ENCODE peak calls at places on chromosomes 3 and 15, in five cellular contexts. Z is GM20000, Y is right lobe of liver, X is heart left ventricle, M is H1. I is an unnamed sample.
A peak's percentile ranks its signal among the peaks of the same experiment; 100 is the strongest.

GRCh38 chr3:4720316-4721075 is 227.3 kb downstream of the ITPR1 start:
- DNase-seq in X (peak; percentile 78), M (no peak), Z (peak; percentile 44), Y (peak; percentile 91), I (peak; percentile 85)

GRCh38 chr15:44713006-44713966 is 2.0 kb downstream of the B2M start:
- DNase-seq in X (no peak), Z (no peak), Y (no peak), M (no peak), I (no peak)

GRCh38 chr3:278300-279064 is 81.9 kb downstream of the CHL1 start:
- DNase-seq in X (no peak), M (no peak), Z (peak; percentile 5), Y (no peak), I (no peak)

GRCh38 chr3:187970106-187970505 is 183.9 kb upstream of the LPP start:
- DNase-seq in Y (peak; percentile 12), Z (no peak), M (no peak), X (no peak), I (no peak)

GRCh38 chr3:161560006-161560637 is 63.5 kb downstream of the OTOL1 start:
- DNase-seq in X (peak; percentile 28), Y (peak; percentile 55), M (peak; percentile 27), Z (peak; percentile 5), I (peak; percentile 28)

GRCh38 chr3:149575213-149575961 is 82.4 kb downstream of the WWTR1 start:
- DNase-seq in Y (no peak), Z (no peak), M (no peak), X (peak; percentile 76), I (no peak)

GRCh38 chr3:71144525-71145253 is 438.8 kb downstream of the FOXP1 start:
- DNase-seq in Z (no peak), X (no peak), Y (no peak), M (no peak), I (no peak)

GRCh38 chr3:71247221-71247947 is 336.1 kb downstream of the FOXP1 start:
- DNase-seq in Y (peak; percentile 55), M (no peak), X (peak; percentile 47), Z (no peak), I (peak; percentile 37)

GRCh38 chr3:59709702-59710555 is 660.1 kb upstream of the CFAP20DC start:
- DNase-seq in Z (no peak), Y (no peak), X (peak; percentile 56), M (no peak), I (peak; percentile 33)

GRCh38 chr15:75887178-75887577 is 16.5 kb upstream of the FBXO22 start:
- DNase-seq in Y (no peak), M (no peak), Z (no peak), X (no peak), I (no peak)

GRCh38 chr15:66042624-66043023 is 173.3 kb downstream of the RAB11A start:
- DNase-seq in Z (no peak), M (peak; percentile 75), X (no peak), Y (no peak), I (no peak)

GRCh38 chr3:16147226-16147625 is 27.3 kb upstream of the GALNT15 start:
- DNase-seq in Y (no peak), X (no peak), M (no peak), Z (peak; percentile 17), I (no peak)

GRCh38 chr15:52862657-52863056 is 72.5 kb upstream of the ONECUT1 start:
- DNase-seq in Z (no peak), M (no peak), X (no peak), Y (no peak), I (no peak)

GRCh38 chr3:171504376-171504775 is 44.2 kb upstream of the TNIK start:
- DNase-seq in Z (no peak), M (no peak), Y (no peak), X (no peak), I (no peak)

GRCh38 chr3:81521855-81522254 is 239.6 kb downstream of the GBE1 start:
- DNase-seq in M (no peak), X (no peak), Y (no peak), Z (no peak), I (no peak)

GRCh38 chr3:154018100-154018696 is 103.0 kb upstream of the ARHGEF26 start:
- DNase-seq in M (peak; percentile 21), Y (no peak), Z (peak; percentile 21), X (no peak), I (no peak)

GRCh38 chr15:94206463-94207167 is 24.7 kb upstream of the MCTP2 start:
- DNase-seq in Y (no peak), M (no peak), X (no peak), Z (no peak), I (peak; percentile 1)

GRCh38 chr3:124764746-124765145 is 34.5 kb downstream of the UMPS start:
- DNase-seq in X (no peak), M (no peak), Z (no peak), Y (no peak), I (no peak)

GRCh38 chr3:104594491-104594890 is 772.2 kb upstream of the ALCAM start:
- DNase-seq in M (no peak), Y (no peak), Z (no peak), X (no peak), I (no peak)

GRCh38 chr3:104598848-104599501 is 767.7 kb upstream of the ALCAM start:
- DNase-seq in Y (no peak), Z (no peak), M (no peak), X (no peak), I (no peak)

GRCh38 chr3:104596054-104596453 is 770.7 kb upstream of the ALCAM start:
- DNase-seq in Y (no peak), Z (no peak), X (no peak), M (no peak), I (no peak)

DNA sequence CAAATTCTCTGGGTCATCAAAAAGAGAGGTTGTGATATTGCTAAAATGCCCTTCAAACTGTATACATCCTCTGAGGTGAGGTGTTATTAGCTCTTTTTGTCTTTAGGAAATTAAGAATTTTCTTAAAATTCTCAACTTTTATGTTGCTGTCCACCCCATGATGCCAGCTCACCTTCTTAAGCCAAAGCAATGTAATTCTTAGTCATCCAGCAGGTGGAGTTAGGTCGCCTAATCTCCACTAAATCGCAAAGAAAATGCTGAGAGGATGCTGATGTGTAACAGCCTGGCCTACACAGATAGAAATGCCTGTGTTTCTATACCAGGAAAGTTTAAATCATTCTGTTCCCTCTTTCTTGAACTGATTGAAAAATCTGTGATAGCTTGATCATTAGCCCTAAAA is 770.2 kb upstream of the ALCAM start:
- DNase-seq in X (no peak), Z (peak; percentile 22), M (no peak), Y (no peak), I (no peak)
- TF ChIP-seq CTCF in X (peak; percentile 7), Z (peak; percentile 19), M (peak; percentile 65), Y (peak; percentile 47), I (peak; percentile 32)

DNA sequence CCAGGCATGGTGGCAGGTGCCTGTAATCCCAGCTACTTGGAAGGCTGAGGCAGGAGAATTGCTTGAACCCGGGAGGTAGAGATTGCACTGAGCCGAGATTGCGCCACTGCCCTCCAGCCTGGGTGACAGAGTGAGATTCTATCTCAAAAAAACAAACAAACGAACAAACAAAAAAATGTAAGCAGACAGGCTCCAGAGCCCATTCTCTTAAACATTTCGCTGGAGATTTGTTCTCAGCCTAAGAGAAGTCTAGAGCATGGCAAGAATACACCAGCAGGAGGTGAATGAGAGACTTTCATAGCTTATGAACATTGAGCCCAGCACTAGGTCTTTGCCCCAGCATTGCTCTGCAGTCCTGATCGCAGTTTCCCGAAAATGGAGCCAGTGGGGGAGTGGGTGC is 329.4 kb upstream of the TLE3 start:
- DNase-seq in Z (no peak), Y (no peak), X (no peak), M (no peak), I (no peak)
- TF ChIP-seq CTCF in Z (no peak), Y (peak; percentile 17), X (no peak), M (no peak), I (no peak)

GRCh38 chr3:128011140-128011539 is 41.1 kb upstream of the SEC61A1 start:
- DNase-seq in Z (peak; percentile 31), M (peak; percentile 61), X (no peak), Y (peak; percentile 57), I (peak; percentile 21)
- TF ChIP-seq CTCF in Z (no peak), M (peak; percentile 81), X (no peak), Y (peak; percentile 22), I (no peak)

DNA sequence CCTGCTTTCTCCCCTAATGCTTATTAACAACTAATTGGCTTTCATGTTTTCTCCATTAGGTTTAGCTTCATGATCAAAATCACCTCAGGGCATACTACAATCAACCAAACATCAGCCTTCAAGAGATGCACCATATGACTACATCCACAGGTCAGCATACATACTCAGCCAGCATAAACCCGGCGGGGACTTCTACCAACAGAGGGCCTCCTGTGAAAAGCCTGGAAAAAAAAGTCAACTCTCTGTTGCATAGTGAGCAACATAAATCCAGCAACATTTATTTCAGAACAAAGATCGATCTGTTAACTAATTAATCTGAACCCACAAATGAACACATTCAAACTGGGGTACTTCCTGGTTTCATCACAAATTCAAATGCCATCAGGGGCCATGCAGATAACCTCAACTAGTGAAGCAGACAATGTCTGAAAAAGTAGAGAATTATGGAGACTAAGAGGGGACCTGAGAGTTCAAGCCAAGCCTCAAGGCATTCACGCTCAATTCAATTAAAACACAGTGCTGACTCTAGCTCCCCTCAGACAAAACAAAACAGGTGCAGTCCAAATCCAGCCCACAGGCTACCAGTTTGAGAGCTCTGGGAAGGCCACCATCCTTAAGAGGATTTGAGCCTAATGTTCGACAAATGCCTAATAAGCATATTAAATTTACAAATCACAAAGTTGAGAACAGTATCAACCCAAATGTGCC is 124.5 kb downstream of the MAGI1 start:
- DNase-seq in Z (no peak), Y (no peak), M (no peak), X (no peak), I (no peak)
- TF ChIP-seq CTCF in Z (no peak), Y (peak; percentile 24), M (peak; percentile 27), X (peak; percentile 29), I (no peak)

DNA sequence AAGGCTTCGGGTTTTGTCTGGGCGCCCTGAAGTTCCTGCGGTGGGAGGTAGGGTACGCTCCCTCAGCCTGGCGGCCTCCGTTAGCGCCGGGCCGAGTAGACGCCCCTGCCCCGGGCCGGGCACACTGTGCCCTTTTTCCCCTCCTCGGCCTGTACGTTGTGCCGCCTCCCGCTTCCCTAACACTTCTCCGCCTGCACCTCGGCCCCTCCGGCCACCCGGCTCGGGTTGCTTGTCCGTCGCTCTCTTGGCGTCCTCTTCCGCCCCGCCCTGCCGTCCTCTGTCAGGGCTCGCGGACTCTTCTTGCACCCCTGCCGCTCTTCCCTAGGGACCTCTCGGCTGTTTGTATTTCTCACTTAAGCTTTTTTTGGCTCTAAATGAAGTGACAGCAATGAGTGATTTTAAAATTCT is 384 bp downstream of the KNL1 start:
- DNase-seq in M (peak; percentile 17), X (peak; percentile 49), Z (peak; percentile 64), Y (peak; percentile 70), I (peak; percentile 66)
- TF ChIP-seq CTCF in M (no peak), X (no peak), Z (no peak), Y (no peak), I (peak; percentile 27)

DNA sequence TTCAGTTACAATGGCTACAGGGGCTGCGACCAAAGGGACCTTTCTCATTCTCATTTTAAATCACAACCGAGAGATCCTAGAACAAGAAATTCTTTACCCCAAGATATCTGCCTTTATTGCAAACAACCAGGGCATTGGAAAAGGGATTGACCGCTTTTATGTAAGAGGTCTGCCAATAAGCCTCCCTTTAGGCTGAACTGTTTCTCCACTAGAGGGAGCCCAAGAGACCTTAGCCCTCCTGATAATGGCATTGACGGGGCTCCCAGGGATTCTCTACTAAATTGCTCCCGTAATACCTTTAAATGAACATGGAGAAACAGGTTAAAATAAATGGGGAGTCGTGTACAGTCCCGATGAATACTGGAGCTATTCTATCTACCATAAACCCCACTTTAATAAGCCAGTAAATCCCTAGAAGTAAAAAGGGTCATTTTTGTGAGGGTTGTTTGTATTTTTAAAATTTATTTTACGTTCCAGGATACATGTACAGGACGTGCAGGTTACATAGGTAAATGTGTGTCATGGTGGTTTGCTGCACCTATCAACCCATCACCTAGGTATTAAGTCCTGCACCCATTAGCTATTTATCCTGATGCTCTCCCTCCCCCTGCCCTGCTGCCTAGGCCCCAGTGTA is 7.5 kb upstream of the IGSF10 start:
- DNase-seq in Y (peak; percentile 54), M (peak; percentile 36), Z (peak; percentile 66), X (no peak), I (peak; percentile 50)
- TF ChIP-seq CTCF in Y (peak; percentile 87), M (peak; percentile 81), Z (peak; percentile 80), X (peak; percentile 81), I (peak; percentile 68)

GRCh38 chr15:38521316-38521715 is 43.3 kb downstream of the RASGRP1 start:
- DNase-seq in Z (no peak), M (no peak), Y (no peak), X (no peak), I (no peak)
- TF ChIP-seq CTCF in Z (no peak), M (no peak), Y (no peak), X (no peak), I (no peak)

I was measured in adrenal gland.